ENCODE peak calls at places on chromosome 7, in seven cellular contexts. One of them, this sample, is unnamed.

GRCh38 chr7:127362364-127363027 is 30.0 kb downstream of the ZNF800 start:
- DNase-seq in activated CD4-positive, alpha-beta T cell treated with anti-CD3 and anti-CD28 coated beads for 1 hour: no peak
- DNase-seq in Right ventricle myocardium superior: no peak
- DNase-seq in endothelial cell: no peak
- DNase-seq in stimulated activated CD4-positive, alpha-beta T cell treated with anti-CD3 and anti-CD28 coated beads, Interleukin-1b, Interleukin-23, amount 100 ng/mL, for 1 hour: no peak
- DNase-seq in DMS79 treated with DMSO at 0.1 percent for 48 hours: no peak
- DNase-seq in EL: no peak
- DNase-seq in this sample: no peak

GRCh38 chr7:109986701-109987100 is 1104.2 kb upstream of the LRRN3 start:
- DNase-seq in EL: no peak
- DNase-seq in endothelial cell: no peak
- DNase-seq in stimulated activated CD4-positive, alpha-beta T cell treated with anti-CD3 and anti-CD28 coated beads, Interleukin-1b, Interleukin-23, amount 100 ng/mL, for 1 hour: no peak
- DNase-seq in DMS79 treated with DMSO at 0.1 percent for 48 hours: no peak
- DNase-seq in Right ventricle myocardium superior: no peak
- DNase-seq in activated CD4-positive, alpha-beta T cell treated with anti-CD3 and anti-CD28 coated beads for 1 hour: no peak
- DNase-seq in this sample: no peak

GRCh38 chr7:55053651-55054226 is 34.9 kb downstream of the EGFR start:
- DNase-seq in DMS79 treated with DMSO at 0.1 percent for 48 hours: no peak
- DNase-seq in endothelial cell: no peak
- DNase-seq in Right ventricle myocardium superior: no peak
- DNase-seq in EL: no peak
- DNase-seq in activated CD4-positive, alpha-beta T cell treated with anti-CD3 and anti-CD28 coated beads for 1 hour: no peak
- DNase-seq in stimulated activated CD4-positive, alpha-beta T cell treated with anti-CD3 and anti-CD28 coated beads, Interleukin-1b, Interleukin-23, amount 100 ng/mL, for 1 hour: no peak
- DNase-seq in this sample: no peak

GRCh38 chr7:144481863-144482262 is 78.4 kb upstream of the NOBOX start:
- DNase-seq in EL: no peak
- DNase-seq in activated CD4-positive, alpha-beta T cell treated with anti-CD3 and anti-CD28 coated beads for 1 hour: no peak
- DNase-seq in endothelial cell: no peak
- DNase-seq in Right ventricle myocardium superior: no peak
- DNase-seq in DMS79 treated with DMSO at 0.1 percent for 48 hours: no peak
- DNase-seq in stimulated activated CD4-positive, alpha-beta T cell treated with anti-CD3 and anti-CD28 coated beads, Interleukin-1b, Interleukin-23, amount 100 ng/mL, for 1 hour: no peak
- DNase-seq in this sample: no peak

GRCh38 chr7:76396039-76396732 is 13.3 kb downstream of the SSC4D start:
- DNase-seq in EL: no peak
- DNase-seq in activated CD4-positive, alpha-beta T cell treated with anti-CD3 and anti-CD28 coated beads for 1 hour: no peak
- DNase-seq in stimulated activated CD4-positive, alpha-beta T cell treated with anti-CD3 and anti-CD28 coated beads, Interleukin-1b, Interleukin-23, amount 100 ng/mL, for 1 hour: no peak
- DNase-seq in endothelial cell: no peak
- DNase-seq in DMS79 treated with DMSO at 0.1 percent for 48 hours: no peak
- DNase-seq in Right ventricle myocardium superior: no peak
- DNase-seq in this sample: no peak

GRCh38 chr7:30914611-30915601 is 3.3 kb downstream of the AQP1 start:
- DNase-seq in activated CD4-positive, alpha-beta T cell treated with anti-CD3 and anti-CD28 coated beads for 1 hour: no peak
- DNase-seq in Right ventricle myocardium superior: no peak
- DNase-seq in endothelial cell: no peak
- DNase-seq in stimulated activated CD4-positive, alpha-beta T cell treated with anti-CD3 and anti-CD28 coated beads, Interleukin-1b, Interleukin-23, amount 100 ng/mL, for 1 hour: no peak
- DNase-seq in DMS79 treated with DMSO at 0.1 percent for 48 hours: no peak
- DNase-seq in EL: peak
- DNase-seq in this sample: peak

GRCh38 chr7:152925412-152926147 is 166.0 kb downstream of the ACTR3B start:
- DNase-seq in Right ventricle myocardium superior: no peak
- DNase-seq in endothelial cell: peak
- DNase-seq in EL: no peak
- DNase-seq in activated CD4-positive, alpha-beta T cell treated with anti-CD3 and anti-CD28 coated beads for 1 hour: no peak
- DNase-seq in DMS79 treated with DMSO at 0.1 percent for 48 hours: no peak
- DNase-seq in stimulated activated CD4-positive, alpha-beta T cell treated with anti-CD3 and anti-CD28 coated beads, Interleukin-1b, Interleukin-23, amount 100 ng/mL, for 1 hour: no peak
- DNase-seq in this sample: no peak

GRCh38 chr7:107691713-107692112 is 31.1 kb downstream of the SLC26A4 start:
- DNase-seq in EL: no peak
- DNase-seq in DMS79 treated with DMSO at 0.1 percent for 48 hours: no peak
- DNase-seq in stimulated activated CD4-positive, alpha-beta T cell treated with anti-CD3 and anti-CD28 coated beads, Interleukin-1b, Interleukin-23, amount 100 ng/mL, for 1 hour: no peak
- DNase-seq in Right ventricle myocardium superior: no peak
- DNase-seq in endothelial cell: no peak
- DNase-seq in activated CD4-positive, alpha-beta T cell treated with anti-CD3 and anti-CD28 coated beads for 1 hour: no peak
- DNase-seq in this sample: no peak

GRCh38 chr7:103854611-103855010 is 134.8 kb downstream of the RELN start:
- DNase-seq in EL: no peak
- DNase-seq in activated CD4-positive, alpha-beta T cell treated with anti-CD3 and anti-CD28 coated beads for 1 hour: no peak
- DNase-seq in Right ventricle myocardium superior: no peak
- DNase-seq in endothelial cell: no peak
- DNase-seq in DMS79 treated with DMSO at 0.1 percent for 48 hours: no peak
- DNase-seq in stimulated activated CD4-positive, alpha-beta T cell treated with anti-CD3 and anti-CD28 coated beads, Interleukin-1b, Interleukin-23, amount 100 ng/mL, for 1 hour: no peak
- DNase-seq in this sample: no peak

GRCh38 chr7:158973941-158974785 is 117.8 kb downstream of the DYNC2I1 start:
- DNase-seq in DMS79 treated with DMSO at 0.1 percent for 48 hours: no peak
- DNase-seq in stimulated activated CD4-positive, alpha-beta T cell treated with anti-CD3 and anti-CD28 coated beads, Interleukin-1b, Interleukin-23, amount 100 ng/mL, for 1 hour: no peak
- DNase-seq in Right ventricle myocardium superior: no peak
- DNase-seq in endothelial cell: peak
- DNase-seq in activated CD4-positive, alpha-beta T cell treated with anti-CD3 and anti-CD28 coated beads for 1 hour: no peak
- DNase-seq in EL: no peak
- DNase-seq in this sample: no peak

GRCh38 chr7:158758563-158759244 is 54.1 kb upstream of the NCAPG2 start:
- DNase-seq in activated CD4-positive, alpha-beta T cell treated with anti-CD3 and anti-CD28 coated beads for 1 hour: no peak
- DNase-seq in DMS79 treated with DMSO at 0.1 percent for 48 hours: no peak
- DNase-seq in endothelial cell: no peak
- DNase-seq in stimulated activated CD4-positive, alpha-beta T cell treated with anti-CD3 and anti-CD28 coated beads, Interleukin-1b, Interleukin-23, amount 100 ng/mL, for 1 hour: no peak
- DNase-seq in Right ventricle myocardium superior: no peak
- DNase-seq in EL: no peak
- DNase-seq in this sample: no peak

GRCh38 chr7:879093-879492 is 2.7 kb downstream of the GET4 start:
- DNase-seq in DMS79 treated with DMSO at 0.1 percent for 48 hours: no peak
- DNase-seq in endothelial cell: no peak
- DNase-seq in EL: no peak
- DNase-seq in stimulated activated CD4-positive, alpha-beta T cell treated with anti-CD3 and anti-CD28 coated beads, Interleukin-1b, Interleukin-23, amount 100 ng/mL, for 1 hour: no peak
- DNase-seq in activated CD4-positive, alpha-beta T cell treated with anti-CD3 and anti-CD28 coated beads for 1 hour: no peak
- DNase-seq in Right ventricle myocardium superior: no peak
- DNase-seq in this sample: peak

GRCh38 chr7:44307301-44307900 is 18.0 kb downstream of the CAMK2B start:
- DNase-seq in DMS79 treated with DMSO at 0.1 percent for 48 hours: peak
- DNase-seq in endothelial cell: no peak
- DNase-seq in Right ventricle myocardium superior: no peak
- DNase-seq in stimulated activated CD4-positive, alpha-beta T cell treated with anti-CD3 and anti-CD28 coated beads, Interleukin-1b, Interleukin-23, amount 100 ng/mL, for 1 hour: no peak
- DNase-seq in EL: peak
- DNase-seq in activated CD4-positive, alpha-beta T cell treated with anti-CD3 and anti-CD28 coated beads for 1 hour: no peak
- DNase-seq in this sample: peak

GRCh38 chr7:85554294-85554877 is 367.5 kb upstream of the SEMA3D start:
- DNase-seq in activated CD4-positive, alpha-beta T cell treated with anti-CD3 and anti-CD28 coated beads for 1 hour: no peak
- DNase-seq in endothelial cell: peak
- DNase-seq in EL: peak
- DNase-seq in stimulated activated CD4-positive, alpha-beta T cell treated with anti-CD3 and anti-CD28 coated beads, Interleukin-1b, Interleukin-23, amount 100 ng/mL, for 1 hour: no peak
- DNase-seq in Right ventricle myocardium superior: no peak
- DNase-seq in DMS79 treated with DMSO at 0.1 percent for 48 hours: peak
- DNase-seq in this sample: no peak

GRCh38 chr7:56009695-56010094 is 41.5 kb downstream of the PSPH start:
- DNase-seq in activated CD4-positive, alpha-beta T cell treated with anti-CD3 and anti-CD28 coated beads for 1 hour: no peak
- DNase-seq in EL: no peak
- DNase-seq in Right ventricle myocardium superior: no peak
- DNase-seq in DMS79 treated with DMSO at 0.1 percent for 48 hours: peak
- DNase-seq in endothelial cell: no peak
- DNase-seq in stimulated activated CD4-positive, alpha-beta T cell treated with anti-CD3 and anti-CD28 coated beads, Interleukin-1b, Interleukin-23, amount 100 ng/mL, for 1 hour: no peak
- DNase-seq in this sample: no peak

GRCh38 chr7:127066974-127067373 is 185.8 kb downstream of the GRM8 start:
- DNase-seq in Right ventricle myocardium superior: no peak
- DNase-seq in activated CD4-positive, alpha-beta T cell treated with anti-CD3 and anti-CD28 coated beads for 1 hour: no peak
- DNase-seq in stimulated activated CD4-positive, alpha-beta T cell treated with anti-CD3 and anti-CD28 coated beads, Interleukin-1b, Interleukin-23, amount 100 ng/mL, for 1 hour: no peak
- DNase-seq in EL: no peak
- DNase-seq in endothelial cell: no peak
- DNase-seq in DMS79 treated with DMSO at 0.1 percent for 48 hours: no peak
- DNase-seq in this sample: no peak

GRCh38 chr7:112594397-112594796 is 113.6 kb downstream of the LSMEM1 start:
- DNase-seq in EL: peak
- DNase-seq in DMS79 treated with DMSO at 0.1 percent for 48 hours: no peak
- DNase-seq in endothelial cell: no peak
- DNase-seq in Right ventricle myocardium superior: no peak
- DNase-seq in activated CD4-positive, alpha-beta T cell treated with anti-CD3 and anti-CD28 coated beads for 1 hour: no peak
- DNase-seq in stimulated activated CD4-positive, alpha-beta T cell treated with anti-CD3 and anti-CD28 coated beads, Interleukin-1b, Interleukin-23, amount 100 ng/mL, for 1 hour: no peak
- DNase-seq in this sample: no peak

GRCh38 chr7:50791921-50792341 is 9.2 kb upstream of the GRB10 start:
- DNase-seq in EL: peak
- DNase-seq in Right ventricle myocardium superior: no peak
- DNase-seq in DMS79 treated with DMSO at 0.1 percent for 48 hours: peak
- DNase-seq in endothelial cell: no peak
- DNase-seq in activated CD4-positive, alpha-beta T cell treated with anti-CD3 and anti-CD28 coated beads for 1 hour: no peak
- DNase-seq in stimulated activated CD4-positive, alpha-beta T cell treated with anti-CD3 and anti-CD28 coated beads, Interleukin-1b, Interleukin-23, amount 100 ng/mL, for 1 hour: no peak
- DNase-seq in this sample: no peak

GRCh38 chr7:87541648-87542047 is 59.0 kb downstream of the ABCB1 start:
- DNase-seq in activated CD4-positive, alpha-beta T cell treated with anti-CD3 and anti-CD28 coated beads for 1 hour: no peak
- DNase-seq in DMS79 treated with DMSO at 0.1 percent for 48 hours: no peak
- DNase-seq in EL: no peak
- DNase-seq in stimulated activated CD4-positive, alpha-beta T cell treated with anti-CD3 and anti-CD28 coated beads, Interleukin-1b, Interleukin-23, amount 100 ng/mL, for 1 hour: no peak
- DNase-seq in endothelial cell: no peak
- DNase-seq in Right ventricle myocardium superior: no peak
- DNase-seq in this sample: no peak

GRCh38 chr7:72409638-72410015 is 2.5 kb downstream of the CALN1 start:
- DNase-seq in stimulated activated CD4-positive, alpha-beta T cell treated with anti-CD3 and anti-CD28 coated beads, Interleukin-1b, Interleukin-23, amount 100 ng/mL, for 1 hour: no peak
- DNase-seq in DMS79 treated with DMSO at 0.1 percent for 48 hours: no peak
- DNase-seq in activated CD4-positive, alpha-beta T cell treated with anti-CD3 and anti-CD28 coated beads for 1 hour: no peak
- DNase-seq in Right ventricle myocardium superior: no peak
- DNase-seq in endothelial cell: no peak
- DNase-seq in EL: no peak
- DNase-seq in this sample: no peak

GRCh38 chr7:129101746-129102145 is 42.8 kb upstream of the TSPAN33 start:
- DNase-seq in EL: no peak
- DNase-seq in endothelial cell: no peak
- DNase-seq in DMS79 treated with DMSO at 0.1 percent for 48 hours: no peak
- DNase-seq in Right ventricle myocardium superior: no peak
- DNase-seq in activated CD4-positive, alpha-beta T cell treated with anti-CD3 and anti-CD28 coated beads for 1 hour: no peak
- DNase-seq in stimulated activated CD4-positive, alpha-beta T cell treated with anti-CD3 and anti-CD28 coated beads, Interleukin-1b, Interleukin-23, amount 100 ng/mL, for 1 hour: no peak
- DNase-seq in this sample: no peak

GRCh38 chr7:32219416-32219815 is 149.2 kb upstream of the PDE1C start:
- DNase-seq in EL: no peak
- DNase-seq in Right ventricle myocardium superior: no peak
- DNase-seq in activated CD4-positive, alpha-beta T cell treated with anti-CD3 and anti-CD28 coated beads for 1 hour: no peak
- DNase-seq in stimulated activated CD4-positive, alpha-beta T cell treated with anti-CD3 and anti-CD28 coated beads, Interleukin-1b, Interleukin-23, amount 100 ng/mL, for 1 hour: no peak
- DNase-seq in endothelial cell: no peak
- DNase-seq in DMS79 treated with DMSO at 0.1 percent for 48 hours: no peak
- DNase-seq in this sample: no peak

GRCh38 chr7:157097569-157097968 is 41.2 kb upstream of the UBE3C start:
- DNase-seq in endothelial cell: no peak
- DNase-seq in EL: no peak
- DNase-seq in DMS79 treated with DMSO at 0.1 percent for 48 hours: peak
- DNase-seq in stimulated activated CD4-positive, alpha-beta T cell treated with anti-CD3 and anti-CD28 coated beads, Interleukin-1b, Interleukin-23, amount 100 ng/mL, for 1 hour: no peak
- DNase-seq in activated CD4-positive, alpha-beta T cell treated with anti-CD3 and anti-CD28 coated beads for 1 hour: no peak
- DNase-seq in Right ventricle myocardium superior: no peak
- DNase-seq in this sample: no peak

GRCh38 chr7:67841896-67842295 is 845.3 kb downstream of the TYW1 start:
- DNase-seq in endothelial cell: no peak
- DNase-seq in DMS79 treated with DMSO at 0.1 percent for 48 hours: no peak
- DNase-seq in Right ventricle myocardium superior: no peak
- DNase-seq in activated CD4-positive, alpha-beta T cell treated with anti-CD3 and anti-CD28 coated beads for 1 hour: no peak
- DNase-seq in EL: no peak
- DNase-seq in stimulated activated CD4-positive, alpha-beta T cell treated with anti-CD3 and anti-CD28 coated beads, Interleukin-1b, Interleukin-23, amount 100 ng/mL, for 1 hour: no peak
- DNase-seq in this sample: no peak

This sample was measured in Right ventricle myocardium inferior.